ENCODE peak calls at places on chromosomes 13 and 19, in six cellular contexts. B, J, S, Z, Y and C are unnamed samples.

GRCh38 chr19:53870485-53870844 is 2.8 kb downstream of the MYADM start:
- DNase-seq in B (no peak), J (no peak), S (no peak), Z (no peak), Y (peak; percentile 49), C (peak; percentile 47)

GRCh38 chr13:34867590-34867989 is 74.5 kb upstream of the NBEA start:
- DNase-seq in B (peak; percentile 8), J (no peak), S (no peak), Z (no peak), Y (no peak), C (peak; percentile 15)

GRCh38 chr19:18291019-18291524 is 9.7 kb upstream of the JUND start:
- DNase-seq in B (no peak), J (no peak), S (no peak), Z (no peak), Y (no peak), C (no peak)

GRCh38 chr13:74134777-74135305 is 637 bp upstream of the KLF12 start:
- DNase-seq in B (no peak), J (no peak), S (no peak), Z (no peak), Y (peak; percentile 68), C (no peak)

GRCh38 chr19:53101518-53101917 is 1.7 kb downstream of the ZNF160 start:
- DNase-seq in B (peak; percentile 12), J (no peak), S (no peak), Z (no peak), Y (peak; percentile 41), C (no peak)

GRCh38 chr13:49323344-49323743 is 75.6 kb downstream of the CDADC1 start:
- DNase-seq in B (no peak), J (no peak), S (no peak), Z (no peak), Y (no peak), C (no peak)

GRCh38 chr19:6038634-6039405 is 60.9 kb upstream of the RANBP3 start:
- DNase-seq in B (peak; percentile 66), J (no peak), S (no peak), Z (no peak), Y (no peak), C (peak; percentile 28)

GRCh38 chr13:43110658-43111057 is 87.3 kb downstream of the DNAJC15 start:
- DNase-seq in B (no peak), J (no peak), S (no peak), Z (no peak), Y (no peak), C (no peak)

GRCh38 chr13:110334841-110335490 is 27.9 kb downstream of the COL4A2 start:
- DNase-seq in B (no peak), J (no peak), S (no peak), Z (no peak), Y (no peak), C (no peak)

GRCh38 chr19:54420383-54421168 is 5.3 kb downstream of the TTYH1 start:
- DNase-seq in B (no peak), J (peak; percentile 76), S (peak; percentile 95), Z (peak; percentile 76), Y (peak; percentile 52), C (no peak)

GRCh38 chr19:8451377-8451776 is 6.6 kb downstream of the HNRNPM start:
- DNase-seq in B (no peak), J (no peak), S (no peak), Z (no peak), Y (no peak), C (no peak)

GRCh38 chr19:41521860-41522555 is 54.0 kb upstream of the CEACAM21 start:
- DNase-seq in B (no peak), J (no peak), S (peak; percentile 21), Z (no peak), Y (no peak), C (no peak)

GRCh38 chr19:13241321-13242104 is 91.3 kb downstream of the IER2 start:
- DNase-seq in B (no peak), J (peak; percentile 52), S (no peak), Z (no peak), Y (no peak), C (no peak)

GRCh38 chr19:48780684-48781391 is 25.5 kb downstream of the FGF21 start:
- DNase-seq in B (peak; percentile 58), J (no peak), S (no peak), Z (no peak), Y (no peak), C (peak; percentile 92)

GRCh38 chr19:7236153-7236552 is 58.1 kb downstream of the INSR start:
- DNase-seq in B (no peak), J (no peak), S (no peak), Z (no peak), Y (no peak), C (no peak)

GRCh38 chr19:45641274-45642105 is 2.3 kb upstream of the EML2 start:
- DNase-seq in B (peak; percentile 41), J (peak; percentile 98), S (peak; percentile 82), Z (peak; percentile 92), Y (peak; percentile 99), C (peak; percentile 83)

GRCh38 chr13:110388141-110388943 is 81.3 kb downstream of the COL4A2 start:
- DNase-seq in B (peak; percentile 83), J (peak; percentile 66), S (no peak), Z (no peak), Y (peak; percentile 59), C (peak; percentile 98)

GRCh38 chr13:30121666-30122065 is 185.7 kb downstream of the KATNAL1 start:
- DNase-seq in B (no peak), J (no peak), S (no peak), Z (no peak), Y (no peak), C (no peak)

GRCh38 chr13:110731072-110731471 is 17.6 kb downstream of the ING1 start:
- DNase-seq in B (no peak), J (no peak), S (no peak), Z (no peak), Y (no peak), C (no peak)

GRCh38 chr19:23070353-23070781 is 46.5 kb upstream of the ZNF730 start:
- DNase-seq in B (peak; percentile 15), J (peak; percentile 43), S (no peak), Z (peak; percentile 51), Y (peak; percentile 27), C (no peak)

GRCh38 chr19:52190679-52191293 is 934 bp downstream of the PPP2R1A start:
- DNase-seq in B (peak; percentile 46), J (no peak), S (peak; percentile 27), Z (no peak), Y (peak; percentile 41), C (peak; percentile 56)

GRCh38 chr13:83450586-83450985 is 431.7 kb downstream of the SLITRK1 start:
- DNase-seq in B (no peak), J (no peak), S (no peak), Z (no peak), Y (peak; percentile 42), C (no peak)

DNA sequence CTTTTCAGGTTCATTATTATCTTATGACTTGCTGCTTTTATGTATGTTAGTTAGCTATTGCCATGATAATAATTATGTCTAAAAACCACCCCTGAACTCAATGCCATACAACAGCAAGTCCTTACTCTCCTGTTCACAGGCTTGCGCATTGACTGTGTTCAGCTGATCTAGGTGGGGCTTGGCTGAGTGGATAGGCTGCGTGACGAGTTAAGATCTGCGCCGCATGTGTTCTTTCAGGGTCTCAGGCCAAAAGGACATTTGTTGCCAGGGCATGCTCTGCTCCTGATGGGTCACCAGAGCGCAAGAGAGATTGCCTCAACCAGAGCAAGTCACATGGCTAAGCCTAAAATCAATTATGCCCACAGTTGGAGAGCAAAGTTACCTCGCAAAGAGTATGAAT is 859 bp downstream of the ZNF568 start:
- DNase-seq in B (peak; percentile 33), J (no peak), S (peak; percentile 0), Z (no peak), Y (peak; percentile 9), C (no peak)
- H4K8ac ChIP-seq in B (peak overlapping the region; percentile 95), J (no peak overlapping the region), S (no peak overlapping the region), Z (peak overlapping the region; percentile 9), Y (no peak overlapping the region), C (peak overlapping the region; percentile 57)

GRCh38 chr19:3194703-3195087 is 9.0 kb downstream of the NCLN start:
- DNase-seq in B (no peak), J (no peak), S (no peak), Z (no peak), Y (no peak), C (no peak)

GRCh38 chr19:3192684-3193083 is 7.0 kb downstream of the NCLN start:
- DNase-seq in B (no peak), J (no peak), S (no peak), Z (no peak), Y (no peak), C (no peak)

GRCh38 chr19:3192228-3192635 is 6.5 kb downstream of the NCLN start:
- DNase-seq in B (no peak), J (no peak), S (no peak), Z (no peak), Y (no peak), C (no peak)

GRCh38 chr19:3193256-3194062 is 7.7 kb downstream of the NCLN start:
- DNase-seq in B (no peak), J (no peak), S (no peak), Z (no peak), Y (no peak), C (no peak)

DNA sequence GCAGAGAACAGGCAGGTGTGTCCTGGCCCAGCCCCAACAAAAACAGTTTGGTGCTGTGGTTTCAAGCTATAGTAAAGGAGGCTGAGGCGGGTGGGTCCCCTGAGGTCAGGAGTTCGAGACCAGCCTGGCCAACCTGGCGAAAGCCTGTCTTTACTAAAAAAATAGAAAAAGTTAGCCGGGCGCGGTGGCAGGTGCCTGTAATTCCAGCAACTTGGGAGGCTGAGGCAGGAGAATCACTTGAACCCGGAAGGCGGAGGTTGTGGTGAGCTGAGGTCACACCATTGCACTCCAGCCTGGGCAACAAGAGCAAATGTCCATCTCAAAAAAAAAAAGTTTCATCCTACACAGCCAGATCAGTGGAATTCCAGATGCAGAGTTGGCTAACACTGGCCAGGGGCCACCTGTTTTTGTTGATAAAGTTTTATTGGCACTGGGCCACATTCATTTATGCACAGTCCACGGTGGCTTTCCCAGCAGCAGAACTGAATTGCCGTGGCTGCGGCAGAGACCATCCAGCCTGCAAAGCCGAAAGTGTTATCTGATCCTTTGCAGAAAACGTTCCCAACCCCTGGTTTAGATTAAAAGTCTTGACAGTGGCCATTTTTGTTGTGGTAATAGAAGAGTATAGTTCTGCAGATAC is 8.5 kb downstream of the NCLN start:
- DNase-seq in B (no peak), J (no peak), S (no peak), Z (no peak), Y (no peak), C (no peak)
- H2BK15ac ChIP-seq in B (no peak overlapping the region), J (no peak overlapping the region), S (no peak overlapping the region), Z (no peak overlapping the region), Y (no peak overlapping the region), C (no peak overlapping the region)

GRCh38 chr19:33302974-33303790 is 848 bp upstream of the CEBPA start:
- DNase-seq in B (peak; percentile 41), J (peak; percentile 66), S (no peak), Z (no peak), Y (peak; percentile 69), C (peak; percentile 66)
- H2BK120ac ChIP-seq in B (no peak overlapping the region), J (no peak overlapping the region), S (peak overlapping the region; percentile 40), Z (no peak overlapping the region), Y (no peak overlapping the region), C (peak overlapping the region; percentile 29)

DNA sequence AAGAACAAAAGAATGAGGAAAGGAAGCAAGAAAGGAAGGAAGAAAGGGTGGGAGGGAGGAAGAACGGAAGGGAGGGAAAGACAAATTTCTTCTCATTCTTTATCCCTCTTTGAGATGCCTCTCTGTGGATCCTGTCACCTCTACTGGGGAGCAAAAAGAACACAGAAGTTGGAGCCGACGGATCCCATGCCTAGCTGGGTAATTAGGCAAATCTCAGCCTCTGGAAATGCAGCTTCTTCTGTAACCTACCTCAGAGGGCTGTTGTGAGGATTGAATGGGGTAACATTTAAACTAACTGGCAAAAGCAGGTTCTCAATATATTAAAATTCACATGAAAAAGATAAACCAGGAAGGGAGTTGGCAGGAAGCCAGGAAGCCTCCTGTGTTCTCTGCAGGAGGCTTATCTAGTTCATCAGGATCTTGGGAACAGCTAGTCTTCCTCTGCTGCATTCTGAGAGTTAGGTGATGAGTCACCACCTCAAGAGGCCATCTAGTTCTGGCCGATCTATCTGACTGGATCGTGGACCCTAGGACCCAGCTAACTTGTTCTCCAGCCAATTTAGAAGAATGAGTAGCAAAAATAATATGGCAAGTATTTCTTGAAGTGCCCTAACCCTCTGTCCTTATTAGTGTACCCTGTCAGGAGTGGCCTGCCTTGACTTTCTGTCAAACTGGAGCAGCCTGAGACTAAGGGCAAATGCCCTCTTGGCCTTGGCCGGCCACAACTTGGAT is 15.2 kb upstream of the CPB2 start:
- DNase-seq in B (peak; percentile 19), J (no peak), S (no peak), Z (no peak), Y (peak; percentile 85), C (peak; percentile 71)
- H4K8ac ChIP-seq in B (no peak overlapping the region), J (no peak overlapping the region), S (no peak overlapping the region), Z (no peak overlapping the region), Y (no peak overlapping the region), C (no peak overlapping the region)